ENCODE peak calls at places on chromosomes 16 and 17, in seven cellular contexts. One of them, this sample, is unnamed.
A peak's percentile ranks its signal among the peaks of the same experiment; 100 is the strongest.

GRCh38 chr16:4501071-4501478 is 24.9 kb downstream of the HMOX2 start:
- DNase-seq in transverse colon: no peak
- DNase-seq in prostate gland: no peak
- DNase-seq in HCT116: no peak
- DNase-seq in spleen: no peak
- DNase-seq in upper lobe of left lung: no peak
- DNase-seq in stomach: peak; percentile 88
- DNase-seq in this sample: no peak

GRCh38 chr16:65121870-65122723 is at the start of gene CDH11:
- DNase-seq in transverse colon: peak; percentile 38
- DNase-seq in prostate gland: peak; percentile 22
- DNase-seq in HCT116: no peak
- DNase-seq in spleen: peak; percentile 85
- DNase-seq in upper lobe of left lung: no peak
- DNase-seq in stomach: peak; percentile 25
- DNase-seq in this sample: no peak

GRCh38 chr17:80146121-80147034 is 550 bp downstream of the EIF4A3 start:
- DNase-seq in transverse colon: no peak
- DNase-seq in prostate gland: no peak
- DNase-seq in HCT116: no peak
- DNase-seq in spleen: no peak
- DNase-seq in upper lobe of left lung: peak; percentile 27
- DNase-seq in stomach: no peak
- DNase-seq in this sample: no peak

GRCh38 chr17:38451030-38451839 is 23.0 kb downstream of the ARHGAP23 start:
- DNase-seq in transverse colon: no peak
- DNase-seq in prostate gland: no peak
- DNase-seq in HCT116: no peak
- DNase-seq in spleen: no peak
- DNase-seq in upper lobe of left lung: no peak
- DNase-seq in stomach: no peak
- DNase-seq in this sample: no peak

GRCh38 chr16:75251280-75252048 is at the start of gene BCAR1:
- DNase-seq in transverse colon: peak; percentile 88
- DNase-seq in prostate gland: peak; percentile 88
- DNase-seq in HCT116: no peak
- DNase-seq in spleen: peak; percentile 85
- DNase-seq in upper lobe of left lung: peak; percentile 89
- DNase-seq in stomach: peak; percentile 93
- DNase-seq in this sample: no peak

GRCh38 chr17:3710951-3711383 is 12.7 kb upstream of the HASPIN start:
- DNase-seq in transverse colon: peak; percentile 53
- DNase-seq in prostate gland: no peak
- DNase-seq in HCT116: no peak
- DNase-seq in spleen: no peak
- DNase-seq in upper lobe of left lung: peak; percentile 52
- DNase-seq in stomach: no peak
- DNase-seq in this sample: no peak

GRCh38 chr17:29615492-29616299 is 7.0 kb downstream of the CORO6 start:
- DNase-seq in transverse colon: peak; percentile 92
- DNase-seq in prostate gland: peak; percentile 82
- DNase-seq in HCT116: no peak
- DNase-seq in spleen: peak; percentile 97
- DNase-seq in upper lobe of left lung: peak; percentile 93
- DNase-seq in stomach: peak; percentile 92
- DNase-seq in this sample: no peak

GRCh38 chr16:27748868-27749546 is 199.1 kb downstream of the KATNIP start:
- DNase-seq in transverse colon: peak; percentile 67
- DNase-seq in prostate gland: peak; percentile 58
- DNase-seq in HCT116: peak; percentile 54
- DNase-seq in spleen: no peak
- DNase-seq in upper lobe of left lung: peak; percentile 45
- DNase-seq in stomach: no peak
- DNase-seq in this sample: no peak

GRCh38 chr17:4389079-4389478 is 22.6 kb upstream of the UBE2G1 start:
- DNase-seq in transverse colon: no peak
- DNase-seq in prostate gland: peak; percentile 40
- DNase-seq in HCT116: no peak
- DNase-seq in spleen: no peak
- DNase-seq in upper lobe of left lung: no peak
- DNase-seq in stomach: peak; percentile 64
- DNase-seq in this sample: no peak

GRCh38 chr16:12329246-12329995 is 352.9 kb downstream of the SNX29 start:
- DNase-seq in transverse colon: no peak
- DNase-seq in prostate gland: no peak
- DNase-seq in HCT116: no peak
- DNase-seq in spleen: no peak
- DNase-seq in upper lobe of left lung: no peak
- DNase-seq in stomach: no peak
- DNase-seq in this sample: no peak

GRCh38 chr17:83173997-83174858 is 94.8 kb downstream of the METRNL start:
- DNase-seq in transverse colon: no peak
- DNase-seq in prostate gland: peak; percentile 53
- DNase-seq in HCT116: no peak
- DNase-seq in spleen: peak; percentile 72
- DNase-seq in upper lobe of left lung: peak; percentile 20
- DNase-seq in stomach: no peak
- DNase-seq in this sample: peak; percentile 77

GRCh38 chr16:3215601-3216262 is 19.2 kb downstream of the ZNF200 start:
- DNase-seq in transverse colon: no peak
- DNase-seq in prostate gland: no peak
- DNase-seq in HCT116: no peak
- DNase-seq in spleen: no peak
- DNase-seq in upper lobe of left lung: no peak
- DNase-seq in stomach: no peak
- DNase-seq in this sample: no peak

GRCh38 chr16:86865866-86866675 is 287.7 kb downstream of the FOXL1 start:
- DNase-seq in transverse colon: no peak
- DNase-seq in prostate gland: no peak
- DNase-seq in HCT116: no peak
- DNase-seq in spleen: peak; percentile 59
- DNase-seq in upper lobe of left lung: no peak
- DNase-seq in stomach: no peak
- DNase-seq in this sample: no peak

GRCh38 chr16:54048994-54049929 is 237.3 kb downstream of the IRX3 start:
- DNase-seq in transverse colon: no peak
- DNase-seq in prostate gland: no peak
- DNase-seq in HCT116: no peak
- DNase-seq in spleen: no peak
- DNase-seq in upper lobe of left lung: no peak
- DNase-seq in stomach: no peak
- DNase-seq in this sample: no peak

GRCh38 chr17:75876190-75876937 is 2.0 kb downstream of the TRIM47 start:
- DNase-seq in transverse colon: peak; percentile 86
- DNase-seq in prostate gland: no peak
- DNase-seq in HCT116: peak; percentile 84
- DNase-seq in spleen: peak; percentile 92
- DNase-seq in upper lobe of left lung: peak; percentile 78
- DNase-seq in stomach: peak; percentile 79
- DNase-seq in this sample: no peak

GRCh38 chr16:80931985-80932720 is 74.5 kb downstream of the CMC2 start:
- DNase-seq in transverse colon: peak; percentile 41
- DNase-seq in prostate gland: peak; percentile 74
- DNase-seq in HCT116: no peak
- DNase-seq in spleen: no peak
- DNase-seq in upper lobe of left lung: no peak
- DNase-seq in stomach: peak; percentile 59
- DNase-seq in this sample: peak; percentile 91

GRCh38 chr16:70442344-70442743 is 3.4 kb upstream of the ST3GAL2 start:
- DNase-seq in transverse colon: no peak
- DNase-seq in prostate gland: no peak
- DNase-seq in HCT116: no peak
- DNase-seq in spleen: no peak
- DNase-seq in upper lobe of left lung: no peak
- DNase-seq in stomach: no peak
- DNase-seq in this sample: no peak

GRCh38 chr17:34173221-34173620 is 81.9 kb upstream of the CCL2 start:
- DNase-seq in transverse colon: no peak
- DNase-seq in prostate gland: no peak
- DNase-seq in HCT116: no peak
- DNase-seq in spleen: no peak
- DNase-seq in upper lobe of left lung: no peak
- DNase-seq in stomach: no peak
- DNase-seq in this sample: no peak

GRCh38 chr16:10827691-10828341 is 9.2 kb upstream of the TVP23A start:
- DNase-seq in transverse colon: peak; percentile 55
- DNase-seq in prostate gland: peak; percentile 56
- DNase-seq in HCT116: no peak
- DNase-seq in spleen: peak; percentile 82
- DNase-seq in upper lobe of left lung: peak; percentile 81
- DNase-seq in stomach: peak; percentile 72
- DNase-seq in this sample: no peak

GRCh38 chr17:27550291-27550930 is 80.6 kb upstream of the LGALS9 start:
- DNase-seq in transverse colon: no peak
- DNase-seq in prostate gland: no peak
- DNase-seq in HCT116: no peak
- DNase-seq in spleen: peak; percentile 69
- DNase-seq in upper lobe of left lung: no peak
- DNase-seq in stomach: no peak
- DNase-seq in this sample: no peak

GRCh38 chr17:36553459-36553858 is 8.7 kb downstream of the GGNBP2 start:
- DNase-seq in transverse colon: no peak
- DNase-seq in prostate gland: no peak
- DNase-seq in HCT116: no peak
- DNase-seq in spleen: no peak
- DNase-seq in upper lobe of left lung: no peak
- DNase-seq in stomach: no peak
- DNase-seq in this sample: no peak
- TF ChIP-seq POLR2AphosphoS5 in transverse colon: no peak
- TF ChIP-seq POLR2AphosphoS5 in prostate gland: no peak
- TF ChIP-seq POLR2AphosphoS5 in HCT116: no peak
- TF ChIP-seq POLR2AphosphoS5 in spleen: no peak
- TF ChIP-seq POLR2AphosphoS5 in upper lobe of left lung: no peak
- TF ChIP-seq POLR2AphosphoS5 in stomach: no peak
- TF ChIP-seq POLR2AphosphoS5 in this sample: no peak

GRCh38 chr16:67483731-67484525 is 581 bp upstream of the AGRP start:
- DNase-seq in transverse colon: no peak
- DNase-seq in prostate gland: no peak
- DNase-seq in HCT116: no peak
- DNase-seq in spleen: no peak
- DNase-seq in upper lobe of left lung: no peak
- DNase-seq in stomach: no peak
- DNase-seq in this sample: no peak

GRCh38 chr16:67486805-67487204 is 3.5 kb upstream of the AGRP start:
- DNase-seq in transverse colon: no peak
- DNase-seq in prostate gland: no peak
- DNase-seq in HCT116: no peak
- DNase-seq in spleen: no peak
- DNase-seq in upper lobe of left lung: peak; percentile 59
- DNase-seq in stomach: no peak
- DNase-seq in this sample: no peak

GRCh38 chr16:67490330-67491096 is 7.2 kb upstream of the AGRP start:
- DNase-seq in transverse colon: no peak
- DNase-seq in prostate gland: no peak
- DNase-seq in HCT116: no peak
- DNase-seq in spleen: no peak
- DNase-seq in upper lobe of left lung: no peak
- DNase-seq in stomach: no peak
- DNase-seq in this sample: no peak

DNA sequence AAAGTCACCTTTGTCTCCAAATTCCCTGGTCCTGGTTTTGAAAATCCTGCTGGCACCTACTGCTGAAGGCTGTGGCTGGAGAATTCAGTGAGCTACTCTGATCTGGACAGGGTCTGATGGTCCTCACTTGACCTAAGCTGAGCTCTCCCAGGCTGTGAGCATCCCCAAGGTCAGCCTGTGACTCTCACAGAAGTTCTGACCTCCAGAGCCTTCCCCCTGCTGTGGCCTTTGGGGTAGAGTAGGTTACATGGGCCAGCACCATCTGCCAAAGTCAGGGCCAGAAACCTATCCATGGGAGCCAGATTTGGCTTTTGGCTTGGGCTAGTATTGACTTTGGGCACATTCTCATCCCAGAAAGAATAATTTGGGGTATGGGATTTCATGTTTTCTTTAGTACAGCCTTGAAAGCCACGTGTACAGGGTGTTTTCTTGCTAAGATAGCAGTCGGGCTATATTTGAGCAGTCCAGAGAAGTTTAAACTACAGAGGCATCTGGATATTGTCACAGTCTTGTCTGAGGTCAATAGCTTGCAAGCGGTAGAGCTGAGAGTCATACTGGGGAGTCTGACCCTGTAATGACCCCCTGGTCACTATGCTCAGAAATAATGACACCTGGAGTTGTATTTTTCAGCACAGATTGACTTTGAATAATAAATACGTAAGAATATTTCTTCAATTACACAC is 6.2 kb upstream of the AGRP start:
- DNase-seq in transverse colon: no peak
- DNase-seq in prostate gland: no peak
- DNase-seq in HCT116: no peak
- DNase-seq in spleen: no peak
- DNase-seq in upper lobe of left lung: no peak
- DNase-seq in stomach: no peak
- DNase-seq in this sample: no peak
- TF ChIP-seq POLR2A in transverse colon: no peak
- TF ChIP-seq POLR2A in prostate gland: no peak
- TF ChIP-seq POLR2A in HCT116: no peak
- TF ChIP-seq POLR2A in spleen: no peak
- TF ChIP-seq POLR2A in upper lobe of left lung: no peak
- TF ChIP-seq POLR2A in stomach: no peak
- TF ChIP-seq POLR2A in this sample: no peak

GRCh38 chr17:14204546-14204945 is 32.1 kb downstream of the CDRT15 start:
- DNase-seq in transverse colon: no peak
- DNase-seq in prostate gland: no peak
- DNase-seq in HCT116: no peak
- DNase-seq in spleen: no peak
- DNase-seq in upper lobe of left lung: no peak
- DNase-seq in stomach: no peak
- DNase-seq in this sample: no peak
- H3K4me3 ChIP-seq in transverse colon: no peak overlapping the region
- H3K4me3 ChIP-seq in prostate gland: no peak overlapping the region
- H3K4me3 ChIP-seq in HCT116: no peak overlapping the region
- H3K4me3 ChIP-seq in spleen: no peak overlapping the region
- H3K4me3 ChIP-seq in upper lobe of left lung: no peak overlapping the region
- H3K4me3 ChIP-seq in stomach: no peak overlapping the region
- H3K4me3 ChIP-seq in this sample: no peak overlapping the region

DNA sequence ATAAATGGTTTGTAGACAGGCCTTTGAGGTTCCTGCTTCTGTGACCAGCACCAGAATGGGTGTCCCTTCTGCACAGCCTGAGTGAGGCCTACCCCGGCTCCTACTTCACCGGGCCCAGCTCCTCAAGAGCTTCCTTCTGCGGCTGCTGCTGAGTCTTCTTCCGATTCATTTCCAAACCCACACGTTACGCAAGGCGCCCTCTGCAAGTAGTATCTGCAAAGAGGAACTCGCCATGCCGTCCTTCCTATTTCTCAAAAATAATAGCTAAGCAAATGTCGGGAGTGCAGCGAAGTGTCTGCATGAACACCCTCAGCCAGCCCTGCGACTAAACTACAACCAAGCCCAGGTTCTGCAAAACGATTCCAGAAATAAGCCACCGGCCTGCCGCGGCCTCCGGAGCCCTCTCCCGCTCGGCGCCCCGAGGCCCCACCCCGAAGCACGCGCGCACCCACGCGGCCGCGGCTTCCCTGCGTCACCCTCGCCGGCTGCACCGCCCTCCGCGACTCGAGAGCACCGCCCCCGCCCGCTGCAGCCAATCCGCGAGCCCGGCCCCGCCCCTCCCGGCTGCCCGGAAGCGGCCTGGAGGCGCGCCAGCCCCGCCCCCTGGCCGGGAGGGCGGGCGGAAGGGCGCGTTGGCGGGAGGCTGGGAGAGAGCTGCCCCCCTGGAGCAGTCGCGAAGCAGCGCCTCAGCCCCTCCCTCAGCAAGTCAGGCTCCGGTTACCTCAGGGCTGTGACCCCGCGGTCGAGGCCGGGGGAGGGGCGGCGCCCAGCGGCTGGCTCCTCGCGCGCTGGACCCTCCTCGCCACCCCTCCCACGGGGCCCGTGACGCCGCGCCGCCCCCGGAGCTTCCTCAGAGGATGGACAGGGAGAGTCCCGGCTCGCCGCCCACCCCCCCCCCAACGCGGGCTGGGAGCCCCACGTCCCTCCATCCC is 8.3 kb downstream of the MNT start:
- DNase-seq in transverse colon: peak; percentile 97
- DNase-seq in prostate gland: peak; percentile 94
- DNase-seq in HCT116: peak; percentile 77
- DNase-seq in spleen: peak; percentile 99
- DNase-seq in upper lobe of left lung: peak; percentile 94
- DNase-seq in stomach: peak; percentile 98
- DNase-seq in this sample: peak; percentile 97
- TF ChIP-seq POLR2AphosphoS5 in transverse colon: peak; percentile 86
- TF ChIP-seq POLR2AphosphoS5 in prostate gland: peak; percentile 19
- TF ChIP-seq POLR2AphosphoS5 in HCT116: peak; percentile 56
- TF ChIP-seq POLR2AphosphoS5 in spleen: peak; percentile 73
- TF ChIP-seq POLR2AphosphoS5 in upper lobe of left lung: peak; percentile 64
- TF ChIP-seq POLR2AphosphoS5 in stomach: peak; percentile 80
- TF ChIP-seq POLR2AphosphoS5 in this sample: no peak